ENCODE peak calls at places on chromosome 14, in five cellular contexts. L, N, M, K and A are unnamed samples.

GRCh38 chr14:101601603-101602465 is 40.5 kb downstream of the DIO3 start:
- DNase-seq in L (no peak), N (no peak), M (peak), K (no peak), A (peak)

GRCh38 chr14:102732924-102733323 is 44.3 kb upstream of the TRAF3 start:
- DNase-seq in L (no peak), N (no peak), M (no peak), K (no peak), A (peak)

GRCh38 chr14:55122441-55122986 is 6.5 kb upstream of the LGALS3 start:
- DNase-seq in L (peak), N (no peak), M (no peak), K (peak), A (no peak)

GRCh38 chr14:32382704-32383103 is 53.6 kb downstream of the AKAP6 start:
- DNase-seq in L (peak), N (no peak), M (peak), K (no peak), A (peak)

GRCh38 chr14:66603945-66604344 is 96.0 kb downstream of the GPHN start:
- DNase-seq in L (no peak), N (no peak), M (no peak), K (no peak), A (no peak)

GRCh38 chr14:90575781-90576180 is 179.0 kb downstream of the CALM1 start:
- DNase-seq in L (no peak), N (no peak), M (no peak), K (no peak), A (no peak)

GRCh38 chr14:34120185-34120977 is 169.5 kb upstream of the EGLN3 start:
- DNase-seq in L (no peak), N (no peak), M (peak), K (no peak), A (peak)

GRCh38 chr14:75822522-75823288 is 159.1 kb downstream of the TGFB3 start:
- DNase-seq in L (no peak), N (no peak), M (no peak), K (peak), A (no peak)

GRCh38 chr14:88323086-88323519 is at the start of gene KCNK10:
- DNase-seq in L (peak), N (no peak), M (peak), K (no peak), A (no peak)
- H3K4me3 ChIP-seq in L (peak), N (peak), M (peak), K (no peak), A (peak)

GRCh38 chr14:80364274-80364673 is 153.0 kb upstream of the DIO2 start:
- DNase-seq in L (no peak), N (no peak), M (peak), K (no peak), A (no peak)
- TF ChIP-seq CTCF in L (peak), N (no peak), M (peak), K (no peak), A (peak)

GRCh38 chr14:88045705-88046104 is 40.8 kb downstream of the GPR65 start:
- DNase-seq in L (no peak), N (no peak), M (no peak), K (peak), A (no peak)

GRCh38 chr14:88040141-88040540 is 35.2 kb downstream of the GPR65 start:
- DNase-seq in L (no peak), N (no peak), M (no peak), K (no peak), A (no peak)

GRCh38 chr14:88044782-88045446 is 40.0 kb downstream of the GPR65 start:
- DNase-seq in L (no peak), N (no peak), M (no peak), K (no peak), A (no peak)

GRCh38 chr14:88043523-88043922 is 38.6 kb downstream of the GPR65 start:
- DNase-seq in L (no peak), N (no peak), M (no peak), K (no peak), A (no peak)

GRCh38 chr14:88044129-88044727 is 39.3 kb downstream of the GPR65 start:
- DNase-seq in L (no peak), N (no peak), M (no peak), K (no peak), A (no peak)
- H3K4me3 ChIP-seq in L (no peak), N (no peak), M (no peak), K (no peak), A (no peak)

GRCh38 chr14:59391388-59391787 is 73.8 kb downstream of the GPR135 start:
- DNase-seq in L (no peak), N (no peak), M (no peak), K (no peak), A (no peak)
- TF ChIP-seq CTCF in L (no peak), N (no peak), M (no peak), K (no peak), A (no peak)

GRCh38 chr14:94001501-94002396 is 4.6 kb downstream of the CCDC197 start:
- DNase-seq in L (peak), N (no peak), M (peak), K (peak), A (peak)
- H3K4me3 ChIP-seq in L (no peak), N (peak), M (no peak), K (no peak), A (no peak)

GRCh38 chr14:95174184-95174804 is 17.0 kb upstream of the DICER1 start:
- DNase-seq in L (no peak), N (no peak), M (no peak), K (no peak), A (no peak)
- TF ChIP-seq CTCF in L (no peak), N (no peak), M (no peak), K (peak), A (peak)

DNA sequence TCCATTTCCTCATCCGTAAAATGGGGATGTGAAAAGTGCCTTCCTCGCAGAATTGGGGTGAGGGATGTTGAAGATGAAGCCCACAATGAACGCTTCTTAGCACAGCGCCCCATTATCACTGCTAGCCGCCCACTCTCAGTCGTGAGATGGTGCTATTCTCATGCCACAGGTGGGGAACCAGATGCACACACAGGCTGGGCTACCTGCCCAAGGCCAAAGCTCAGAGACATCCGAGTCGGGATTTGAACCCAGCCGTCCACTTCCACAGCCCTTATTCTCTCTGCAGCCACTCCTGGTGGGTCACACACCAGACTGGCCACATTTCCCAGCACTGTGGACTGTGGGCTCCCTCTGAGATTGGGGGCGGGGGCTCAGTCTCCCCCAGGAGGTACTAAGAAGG is 55.8 kb downstream of the BCL11B start:
- DNase-seq in L (no peak), N (no peak), M (no peak), K (no peak), A (no peak)
- H3K4me3 ChIP-seq in L (no peak), N (no peak), M (no peak), K (no peak), A (no peak)